ENCODE peak calls at places on chromosomes 13 and 19, in eight cellular contexts. A, L, F, U, Z, H, Y and N are unnamed samples. For H3K9me3, the result is how much of the 10 kb centered on the place peaks cover.

GRCh38 chr13:23509781-23510543 is 60.2 kb upstream of the TNFRSF19 start:
- DNase-seq in A (no peak), L (no peak), F (no peak), U (peak), Z (no peak), H (no peak), Y (no peak), N (no peak)

GRCh38 chr13:22107549-22107948 is 436.7 kb downstream of the FGF9 start:
- DNase-seq in A (no peak), L (no peak), F (no peak), U (no peak), Z (no peak), H (no peak), Y (no peak), N (no peak)

GRCh38 chr13:66492479-66492878 is 737.7 kb downstream of the PCDH9 start:
- DNase-seq in A (peak), L (no peak), F (no peak), U (no peak), Z (no peak), H (peak), Y (no peak), N (no peak)

GRCh38 chr19:13825489-13826475 is 30.5 kb downstream of the ZSWIM4 start:
- DNase-seq in A (peak), L (no peak), F (peak), U (no peak), Z (no peak), H (peak), Y (no peak), N (no peak)

GRCh38 chr19:8209965-8210659 is 942 bp downstream of the CERS4 start:
- DNase-seq in A (peak), L (no peak), F (no peak), U (no peak), Z (no peak), H (peak), Y (no peak), N (no peak)

GRCh38 chr19:8831373-8831772 is 731 bp downstream of the ZNF558 start:
- DNase-seq in A (peak), L (no peak), F (no peak), U (no peak), Z (no peak), H (no peak), Y (no peak), N (no peak)

GRCh38 chr19:19451429-19452240 is 46.2 kb downstream of the GATAD2A start:
- DNase-seq in A (no peak), L (no peak), F (no peak), U (no peak), Z (no peak), H (no peak), Y (no peak), N (no peak)

GRCh38 chr19:4687396-4687795 is 17.3 kb upstream of the MYDGF start:
- DNase-seq in A (no peak), L (peak), F (no peak), U (no peak), Z (no peak), H (no peak), Y (no peak), N (no peak)

GRCh38 chr13:84393981-84394625 is 511.8 kb upstream of the SLITRK1 start:
- DNase-seq in A (no peak), L (no peak), F (no peak), U (no peak), Z (no peak), H (no peak), Y (no peak), N (no peak)

GRCh38 chr13:35953537-35954206 is 177.5 kb downstream of the DCLK1 start:
- DNase-seq in A (peak), L (peak), F (peak), U (peak), Z (no peak), H (peak), Y (no peak), N (peak)

GRCh38 chr19:35901055-35901644 is 810 bp upstream of the NFKBID start:
- DNase-seq in A (no peak), L (no peak), F (no peak), U (no peak), Z (no peak), H (no peak), Y (no peak), N (no peak)

GRCh38 chr13:36377822-36378480 is 31.8 kb upstream of the SPART start:
- DNase-seq in A (no peak), L (no peak), F (no peak), U (no peak), Z (no peak), H (no peak), Y (no peak), N (no peak)

GRCh38 chr19:5349041-5349440 is 8.4 kb upstream of the PTPRS start:
- DNase-seq in A (peak), L (no peak), F (no peak), U (no peak), Z (no peak), H (peak), Y (no peak), N (no peak)

GRCh38 chr13:112012004-112012704 is 54.8 kb upstream of the SOX1 start:
- DNase-seq in A (no peak), L (peak), F (no peak), U (no peak), Z (no peak), H (peak), Y (no peak), N (no peak)

GRCh38 chr13:76992548-76993001 is 694 bp downstream of the CLN5 start:
- DNase-seq in A (peak), L (no peak), F (no peak), U (no peak), Z (no peak), H (peak), Y (no peak), N (peak)

GRCh38 chr13:49586717-49587116 is 1.4 kb upstream of the RCBTB1 start:
- DNase-seq in A (no peak), L (no peak), F (no peak), U (no peak), Z (no peak), H (no peak), Y (no peak), N (no peak)

GRCh38 chr19:4742717-4743646 is 19.3 kb upstream of the DPP9 start:
- DNase-seq in A (peak), L (no peak), F (no peak), U (no peak), Z (no peak), H (peak), Y (no peak), N (peak)

GRCh38 chr13:43574601-43575000 is 212.2 kb downstream of the ENOX1 start:
- DNase-seq in A (no peak), L (no peak), F (no peak), U (no peak), Z (no peak), H (no peak), Y (no peak), N (no peak)

DNA sequence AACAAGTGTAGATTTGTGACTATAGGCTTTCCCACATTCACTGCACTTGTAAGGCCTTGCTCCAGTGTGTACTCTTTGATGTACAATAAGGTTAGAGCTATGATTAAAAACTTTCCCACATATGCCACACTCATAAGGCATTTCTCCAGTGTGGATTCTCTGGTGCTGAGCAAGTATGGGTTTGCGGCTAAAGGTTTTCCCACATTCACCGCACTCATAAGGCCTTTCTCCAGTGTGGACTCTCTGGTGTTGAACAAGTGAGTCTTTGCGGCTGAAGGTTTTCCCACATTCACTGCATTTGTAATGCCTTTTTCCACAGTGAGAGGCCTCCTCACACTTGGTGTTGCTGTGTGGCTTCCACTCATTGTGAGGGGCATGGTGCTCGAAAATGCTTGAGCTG is 3.7 kb downstream of the ZNF772 start:
- DNase-seq in A (no peak), L (no peak), F (no peak), U (no peak), Z (no peak), H (no peak), Y (no peak), N (no peak)
- H3K9me3 ChIP-seq in A (under half), L (half or more), F (half or more), U (half or more), Z (half or more), H (half or more), Y (half or more), N (under half)

GRCh38 chr19:20453424-20453938 is 112.1 kb downstream of the ZNF737 start:
- DNase-seq in A (no peak), L (no peak), F (no peak), U (no peak), Z (no peak), H (no peak), Y (no peak), N (no peak)
- H3K9me3 ChIP-seq in A (under half), L (under half), F (under half), U (under half), Z (under half), H (under half), Y (under half), N (under half)

GRCh38 chr19:37507167-37507464 is 377 bp downstream of the ZNF793 start:
- DNase-seq in A (no peak), L (no peak), F (no peak), U (no peak), Z (no peak), H (no peak), Y (no peak), N (no peak)
- H3K9me3 ChIP-seq in A (under half), L (half or more), F (under half), U (under half), Z (under half), H (under half), Y (under half), N (under half)

GRCh38 chr19:57947088-57947418 is 453 bp downstream of the ZNF256 start:
- DNase-seq in A (no peak), L (no peak), F (no peak), U (no peak), Z (no peak), H (no peak), Y (no peak), N (peak)

GRCh38 chr19:57947419-57948134 is at the start of gene ZNF256:
- DNase-seq in A (peak), L (peak), F (peak), U (peak), Z (peak), H (peak), Y (peak), N (peak)

GRCh38 chr19:57949702-57950101 is 2.2 kb upstream of the ZNF256 start:
- DNase-seq in A (no peak), L (no peak), F (no peak), U (no peak), Z (no peak), H (no peak), Y (no peak), N (no peak)

GRCh38 chr19:57949296-57949695 is 1.8 kb upstream of the ZNF256 start:
- DNase-seq in A (no peak), L (no peak), F (no peak), U (no peak), Z (no peak), H (no peak), Y (no peak), N (no peak)

GRCh38 chr19:57946316-57946715 is 1.2 kb downstream of the ZNF256 start:
- DNase-seq in A (no peak), L (no peak), F (no peak), U (no peak), Z (no peak), H (no peak), Y (no peak), N (no peak)
- H3K9me3 ChIP-seq in A (under half), L (half or more), F (half or more), U (half or more), Z (half or more), H (under half), Y (under half), N (under half)

DNA sequence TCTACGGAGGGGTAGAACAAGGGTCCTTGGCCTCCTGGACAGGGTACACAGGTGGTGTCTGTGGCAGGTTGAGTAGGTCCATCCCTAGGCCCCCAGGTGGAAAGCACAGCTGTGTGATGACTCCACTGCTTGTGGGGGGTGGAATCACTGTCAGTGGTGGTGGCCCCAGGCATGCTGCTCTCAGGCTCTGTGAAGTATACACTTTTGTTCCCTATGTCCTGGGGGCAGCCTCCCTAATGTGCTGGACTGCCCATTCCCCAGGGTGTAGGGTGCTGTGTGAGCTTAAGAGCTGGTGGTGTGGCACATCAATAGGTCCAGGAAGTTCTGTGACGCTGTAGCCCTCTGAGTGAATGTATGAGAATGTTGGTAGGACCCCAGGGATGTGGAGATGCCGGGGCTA is 197.2 kb upstream of the SLC10A2 start:
- DNase-seq in A (no peak), L (no peak), F (no peak), U (no peak), Z (no peak), H (no peak), Y (no peak), N (no peak)
- H3K9me3 ChIP-seq in A (under half), L (under half), F (under half), U (under half), Z (under half), H (under half), Y (under half), N (under half)

GRCh38 chr13:20673711-20674110 is 29.8 kb upstream of the IL17D start:
- DNase-seq in A (no peak), L (no peak), F (no peak), U (no peak), Z (no peak), H (no peak), Y (no peak), N (no peak)
- H3K9me3 ChIP-seq in A (under half), L (under half), F (under half), U (under half), Z (under half), H (under half), Y (under half), N (under half)

DNA sequence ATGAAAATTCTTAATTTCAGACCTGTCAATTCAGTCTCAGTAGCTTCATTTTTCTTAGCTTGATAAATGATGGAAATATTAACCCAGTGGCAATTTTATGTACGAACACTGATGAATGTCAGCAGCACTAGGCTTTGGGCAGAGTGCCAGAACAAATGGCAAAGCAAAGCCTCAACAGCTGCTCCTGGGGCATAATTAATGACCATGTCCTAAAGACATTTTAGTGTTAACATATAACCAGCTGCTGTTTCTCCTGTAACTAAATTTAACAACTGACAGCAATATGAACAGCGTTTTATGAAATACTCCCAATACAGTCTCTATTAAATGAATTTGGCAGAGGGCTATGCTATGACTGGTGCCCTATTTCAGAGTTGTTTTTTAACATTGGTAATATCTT is 47.1 kb downstream of the ZNF568 start:
- DNase-seq in A (no peak), L (no peak), F (no peak), U (no peak), Z (no peak), H (no peak), Y (no peak), N (no peak)
- H3K9me3 ChIP-seq in A (under half), L (half or more), F (half or more), U (under half), Z (under half), H (half or more), Y (under half), N (under half)